ENCODE peak calls at places on chromosomes 12 and 14, in six cellular contexts. H is GM10248, T is NCI-H1105 treated with DMSO at 0.1 percent for 48 hours, U is AG08395, F is thyroid gland, P is GM19239. Y is an unnamed sample.

GRCh38 chr12:120721866-120722265 is 3.8 kb upstream of the ACADS start:
- DNase-seq in F (no peak), P (no peak), T (no peak), U (no peak), H (no peak), Y (no peak)

GRCh38 chr12:15880721-15881120 is 1.5 kb upstream of the STRAP start:
- DNase-seq in F (no peak), T (peak), U (no peak), H (no peak), P (no peak), Y (no peak)

GRCh38 chr14:70789361-70789760 is 20.0 kb downstream of the MAP3K9 start:
- DNase-seq in P (no peak), T (no peak), F (peak), H (no peak), U (peak), Y (peak)

GRCh38 chr14:106422066-106422465 is 895.7 kb downstream of the TMEM121 start:
- DNase-seq in H (no peak), T (no peak), P (no peak), F (no peak), U (no peak), Y (no peak)

GRCh38 chr12:51421266-51421884 is 3.3 kb upstream of the SLC4A8 start:
- DNase-seq in P (no peak), T (peak), U (peak), F (peak), H (peak), Y (peak)

GRCh38 chr12:54891717-54892478 is 37.6 kb downstream of the MUCL1 start:
- DNase-seq in T (peak), F (no peak), H (no peak), P (no peak), U (no peak), Y (no peak)

GRCh38 chr12:94263905-94264655 is 115.7 kb downstream of the PLXNC1 start:
- DNase-seq in U (no peak), T (no peak), F (peak), H (no peak), P (no peak), Y (no peak)

GRCh38 chr12:481422-481821 is 21.7 kb downstream of the B4GALNT3 start:
- DNase-seq in P (no peak), T (no peak), U (peak), F (no peak), H (no peak), Y (no peak)

GRCh38 chr12:12191008-12191407 is 75.8 kb downstream of the LRP6 start:
- DNase-seq in T (no peak), H (no peak), P (no peak), F (no peak), U (no peak), Y (no peak)

GRCh38 chr12:104181313-104181712 is 34.3 kb upstream of the TXNRD1 start:
- DNase-seq in H (no peak), F (peak), T (no peak), P (no peak), U (no peak), Y (no peak)

GRCh38 chr12:130128764-130129735 is 33.2 kb upstream of the FZD10 start:
- DNase-seq in F (no peak), U (no peak), H (no peak), T (no peak), P (no peak), Y (no peak)

GRCh38 chr14:93091666-93092065 is 24.1 kb downstream of the ITPK1 start:
- DNase-seq in P (no peak), H (no peak), F (peak), T (no peak), U (no peak), Y (no peak)

Y was measured in foreskin keratinocyte.